ENCODE peak calls at places on chromosomes 3 and 15, in six cellular contexts. I, Y, N, D, K and P are unnamed samples.

GRCh38 chr3:42061711-42062408 is 29.3 kb upstream of the TRAK1 start:
- DNase-seq in I (peak), Y (no peak), N (no peak), D (peak), K (peak), P (no peak)

GRCh38 chr3:22089284-22089683 is 338.3 kb upstream of the ZNF385D start:
- DNase-seq in I (no peak), Y (peak), N (peak), D (no peak), K (peak), P (no peak)

GRCh38 chr15:39880718-39881387 is 39.2 kb downstream of the GPR176 start:
- DNase-seq in I (no peak), Y (no peak), N (no peak), D (no peak), K (no peak), P (no peak)

GRCh38 chr3:31919528-31919927 is 61.5 kb downstream of the OSBPL10 start:
- DNase-seq in I (no peak), Y (no peak), N (no peak), D (no peak), K (no peak), P (no peak)

GRCh38 chr3:40588406-40588805 is 63.6 kb downstream of the ZNF621 start:
- DNase-seq in I (no peak), Y (no peak), N (no peak), D (no peak), K (no peak), P (no peak)

GRCh38 chr3:47578691-47579632 is at the start of gene CSPG5:
- DNase-seq in I (no peak), Y (peak), N (peak), D (no peak), K (no peak), P (no peak)

GRCh38 chr3:73624363-73625123 is at the start of gene PDZRN3:
- DNase-seq in I (peak), Y (peak), N (no peak), D (no peak), K (peak), P (no peak)

GRCh38 chr3:11168881-11169805 is 14.8 kb downstream of the HRH1 start:
- DNase-seq in I (no peak), Y (no peak), N (no peak), D (no peak), K (no peak), P (no peak)

GRCh38 chr15:60396964-60397771 is 618 bp downstream of the ANXA2 start:
- DNase-seq in I (peak), Y (no peak), N (peak), D (no peak), K (peak), P (peak)

GRCh38 chr3:11238057-11238456 is 34.1 kb upstream of the ATG7 start:
- DNase-seq in I (no peak), Y (no peak), N (peak), D (peak), K (peak), P (peak)

GRCh38 chr3:126487151-126487771 is 11.6 kb upstream of the ZXDC start:
- DNase-seq in I (peak), Y (no peak), N (peak), D (no peak), K (no peak), P (no peak)

GRCh38 chr15:95668201-95668600 is 662.3 kb upstream of the NR2F2 start:
- DNase-seq in I (no peak), Y (no peak), N (no peak), D (no peak), K (no peak), P (no peak)

GRCh38 chr3:50165388-50166308 is 10.5 kb downstream of the SEMA3F start:
- DNase-seq in I (peak), Y (no peak), N (no peak), D (no peak), K (no peak), P (no peak)

GRCh38 chr3:50164984-50165383 is 9.9 kb downstream of the SEMA3F start:
- DNase-seq in I (no peak), Y (no peak), N (no peak), D (no peak), K (no peak), P (no peak)

GRCh38 chr3:50163572-50163971 is 8.4 kb downstream of the SEMA3F start:
- DNase-seq in I (no peak), Y (no peak), N (no peak), D (no peak), K (no peak), P (no peak)

GRCh38 chr3:50164056-50164455 is 8.9 kb downstream of the SEMA3F start:
- DNase-seq in I (no peak), Y (no peak), N (no peak), D (peak), K (peak), P (no peak)

GRCh38 chr3:50164481-50164880 is 9.4 kb downstream of the SEMA3F start:
- DNase-seq in I (no peak), Y (no peak), N (no peak), D (no peak), K (no peak), P (no peak)
- H3K4me3 ChIP-seq in I (no peak), Y (no peak), N (no peak), D (no peak), K (no peak), P (no peak)

GRCh38 chr3:133805702-133806475 is at the start of gene SRPRB:
- DNase-seq in I (peak), Y (peak), N (peak), D (peak), K (peak), P (peak)

GRCh38 chr3:133799794-133800585 is 5.6 kb upstream of the SRPRB start:
- DNase-seq in I (no peak), Y (no peak), N (no peak), D (peak), K (no peak), P (no peak)

GRCh38 chr3:133804896-133805295 is 719 bp upstream of the SRPRB start:
- DNase-seq in I (no peak), Y (no peak), N (no peak), D (no peak), K (no peak), P (no peak)

GRCh38 chr3:133803474-133803873 is 2.1 kb upstream of the SRPRB start:
- DNase-seq in I (no peak), Y (no peak), N (no peak), D (no peak), K (no peak), P (no peak)

DNA sequence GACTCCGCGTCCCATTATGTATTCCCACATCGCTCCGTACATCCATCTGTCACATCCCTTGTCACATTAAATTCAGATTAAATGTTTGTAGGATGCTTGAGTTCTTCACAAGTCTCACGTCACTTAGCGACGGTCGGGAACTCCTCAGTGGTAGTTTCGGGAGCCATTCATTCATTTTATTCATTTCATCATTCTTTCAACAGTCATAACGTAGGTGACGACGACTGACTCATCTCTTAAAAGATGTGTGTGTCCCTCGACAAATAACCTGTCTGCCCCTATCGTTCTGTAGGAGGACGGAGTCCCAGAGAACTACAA is 272 bp upstream of the SRPRB start:
- DNase-seq in I (no peak), Y (no peak), N (no peak), D (no peak), K (no peak), P (no peak)
- H3K4me3 ChIP-seq in I (peak), Y (peak), N (peak), D (peak), K (peak), P (peak)

DNA sequence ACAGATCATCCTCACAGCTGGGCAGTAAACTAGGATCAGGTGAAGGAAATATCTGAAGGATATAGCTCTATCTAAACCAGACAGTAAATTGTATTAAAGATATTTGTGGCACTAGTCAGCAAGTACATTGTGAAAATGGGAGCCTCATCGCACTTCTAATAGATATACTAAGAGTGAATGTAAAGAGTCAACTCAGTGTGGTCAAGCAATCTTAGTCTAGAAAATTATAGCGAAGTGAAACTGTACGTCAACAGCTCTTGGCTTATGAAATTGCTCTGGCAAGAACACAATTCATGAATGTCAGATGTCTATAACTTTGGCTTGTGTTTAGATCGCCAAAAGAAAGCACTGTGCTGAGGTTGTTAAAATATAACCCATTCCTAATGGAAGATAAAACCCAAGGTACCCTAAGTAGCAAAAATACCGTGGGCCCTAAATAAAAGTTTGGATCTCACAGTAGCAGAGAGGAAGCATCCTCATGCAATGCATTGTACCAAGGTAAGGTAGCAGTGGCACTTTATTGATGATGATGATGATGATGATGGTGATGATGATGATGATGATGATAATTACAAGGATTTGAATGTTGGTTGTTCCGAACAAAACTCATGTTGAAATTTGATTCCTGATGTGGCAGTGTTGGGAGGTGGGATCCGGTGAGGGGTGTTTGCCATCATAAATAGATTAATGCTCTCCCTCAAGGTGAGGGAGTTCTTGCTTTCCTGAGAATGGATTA is 228.5 kb downstream of the UNC13C start:
- DNase-seq in I (no peak), Y (no peak), N (no peak), D (no peak), K (no peak), P (no peak)
- H3K4me3 ChIP-seq in I (no peak), Y (no peak), N (no peak), D (no peak), K (no peak), P (no peak)

GRCh38 chr3:184600685-184601377 is 39.2 kb downstream of the EPHB3 start:
- DNase-seq in I (no peak), Y (no peak), N (no peak), D (no peak), K (no peak), P (no peak)

GRCh38 chr3:184601576-184602405 is 40.2 kb downstream of the EPHB3 start:
- DNase-seq in I (no peak), Y (no peak), N (no peak), D (no peak), K (no peak), P (no peak)

GRCh38 chr3:184603156-184604030 is 41.8 kb downstream of the EPHB3 start:
- DNase-seq in I (no peak), Y (no peak), N (no peak), D (no peak), K (no peak), P (no peak)

GRCh38 chr3:184604039-184604955 is 42.7 kb downstream of the EPHB3 start:
- DNase-seq in I (peak), Y (no peak), N (no peak), D (no peak), K (no peak), P (no peak)

DNA sequence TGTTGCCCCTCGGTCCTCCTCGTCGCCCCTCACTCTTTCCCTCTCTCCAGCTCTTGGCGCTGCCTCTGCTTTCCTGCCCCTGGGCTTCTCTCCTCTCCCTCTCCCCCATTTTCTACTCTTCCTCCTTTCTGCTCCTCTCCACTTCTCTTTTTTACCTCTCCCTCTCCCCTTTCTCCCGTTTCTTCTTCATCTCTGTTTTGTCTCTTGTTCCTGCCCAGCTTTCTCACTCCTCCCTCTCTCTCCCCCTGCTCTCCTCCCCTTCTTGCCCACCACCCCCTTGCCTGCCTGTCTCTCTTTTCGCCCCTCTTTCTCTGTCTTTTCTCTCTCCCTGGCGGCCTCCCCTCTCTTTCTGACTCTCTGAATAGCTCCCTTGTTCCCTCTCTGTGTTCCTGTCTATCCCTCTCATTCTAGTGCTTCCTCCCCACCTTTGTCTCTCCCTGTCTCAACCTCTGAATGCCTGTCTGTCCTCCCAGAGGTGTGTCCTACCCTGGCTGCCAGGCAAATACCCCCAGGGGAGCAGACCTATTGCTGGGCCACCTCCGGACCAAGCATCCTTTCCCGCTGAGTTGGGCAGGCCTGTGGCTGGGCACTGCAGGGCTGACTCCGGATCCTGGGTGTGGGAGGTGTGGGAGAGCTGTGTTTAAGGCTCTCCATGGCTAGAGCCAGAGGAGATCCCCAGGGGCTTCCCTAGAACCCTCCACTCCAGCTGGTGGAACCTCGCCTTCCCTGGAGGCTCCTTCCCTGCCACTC is 41.0 kb downstream of the EPHB3 start:
- DNase-seq in I (no peak), Y (no peak), N (no peak), D (no peak), K (no peak), P (no peak)
- H3K4me3 ChIP-seq in I (peak), Y (peak), N (no peak), D (no peak), K (no peak), P (no peak)

DNA sequence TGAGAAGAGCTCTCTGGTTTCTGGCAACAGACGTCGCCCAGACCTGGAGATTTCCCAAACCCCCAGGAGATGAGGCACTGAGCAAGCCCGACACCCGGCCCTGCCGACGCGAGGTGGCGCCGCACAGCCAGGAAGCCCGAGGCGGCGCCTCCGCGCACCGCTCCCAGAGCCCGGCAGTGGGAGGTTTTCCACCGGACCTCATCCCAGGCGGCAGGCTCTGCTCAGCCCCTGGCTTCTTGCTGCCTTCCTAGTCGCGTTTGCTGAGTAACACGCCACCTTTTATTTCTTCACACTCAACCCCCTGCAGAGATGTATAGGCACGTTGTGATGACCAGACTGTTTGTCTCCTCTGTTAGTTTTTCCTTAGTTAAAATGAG is 56.3 kb upstream of the ARRDC4 start:
- DNase-seq in I (peak), Y (peak), N (peak), D (peak), K (peak), P (no peak)
- H3K4me3 ChIP-seq in I (no peak), Y (no peak), N (no peak), D (no peak), K (no peak), P (no peak)